ENCODE peak calls at places on chromosome 14, in five cellular contexts. E is mammary epithelial cell, A is psoas muscle, J is suprapubic skin, N is substantia nigra. R is an unnamed sample.

GRCh38 chr14:93997933-93998870 is 1.1 kb downstream of the CCDC197 start:
- DNase-seq in E (no peak), N (no peak), J (no peak), A (peak; percentile 83), R (no peak)

GRCh38 chr14:23447634-23448353 is 12.3 kb upstream of the MYH7 start:
- DNase-seq in N (no peak), J (no peak), E (no peak), A (no peak), R (no peak)

GRCh38 chr14:69713127-69713800 is 53.7 kb upstream of the SRSF5 start:
- DNase-seq in A (peak; percentile 48), E (peak; percentile 88), J (no peak), N (no peak), R (no peak)

GRCh38 chr14:58955294-58955821 is 233.1 kb upstream of the DAAM1 start:
- DNase-seq in J (no peak), N (no peak), E (no peak), A (no peak), R (no peak)

GRCh38 chr14:51604078-51604477 is 47.6 kb upstream of the FRMD6 start:
- DNase-seq in N (no peak), J (no peak), A (no peak), E (peak; percentile 77), R (no peak)

GRCh38 chr14:61911534-61911933 is 149.3 kb downstream of the SNAPC1 start:
- DNase-seq in A (no peak), J (no peak), E (no peak), N (no peak), R (peak; percentile 85)

GRCh38 chr14:85443001-85443400 is 86.9 kb upstream of the FLRT2 start:
- DNase-seq in E (no peak), N (no peak), J (no peak), A (no peak), R (no peak)

GRCh38 chr14:77660754-77661153 is 44.3 kb upstream of the SPTLC2 start:
- DNase-seq in N (no peak), A (no peak), J (no peak), E (no peak), R (peak; percentile 58)

GRCh38 chr14:96638041-96638855 is 136.1 kb downstream of the PAPOLA start:
- DNase-seq in E (no peak), N (no peak), J (no peak), A (no peak), R (no peak)

GRCh38 chr14:39469094-39469710 is 37.0 kb upstream of the FBXO33 start:
- DNase-seq in J (no peak), A (no peak), N (no peak), E (no peak), R (no peak)

GRCh38 chr14:105151131-105151837 is 17.3 kb downstream of the JAG2 start:
- DNase-seq in N (no peak), A (peak; percentile 46), J (no peak), E (no peak), R (no peak)

GRCh38 chr14:94009767-94010166 is 12.7 kb downstream of the CCDC197 start:
- DNase-seq in E (peak; percentile 77), N (no peak), J (no peak), A (peak; percentile 20), R (no peak)

GRCh38 chr14:87494010-87494409 is 499.0 kb downstream of the GALC start:
- DNase-seq in N (no peak), A (no peak), E (no peak), J (no peak), R (no peak)

GRCh38 chr14:104389326-104390220 is 190.0 kb upstream of the C14orf180 start:
- DNase-seq in J (peak; percentile 55), N (no peak), A (peak; percentile 42), E (no peak), R (no peak)

GRCh38 chr14:104331871-104332605 is 193.7 kb downstream of the KIF26A start:
- DNase-seq in N (no peak), J (no peak), E (no peak), A (peak; percentile 40), R (no peak)

GRCh38 chr14:69399750-69400149 is 1.3 kb downstream of the SLC39A9 start:
- DNase-seq in A (no peak), N (no peak), E (no peak), J (no peak), R (no peak)

GRCh38 chr14:69858801-69859200 is 20.4 kb upstream of the SMOC1 start:
- DNase-seq in A (no peak), N (no peak), E (no peak), J (no peak), R (no peak)

GRCh38 chr14:68471964-68472508 is 320.8 kb downstream of the ZFP36L1 start:
- DNase-seq in N (no peak), J (no peak), E (no peak), A (no peak), R (no peak)

GRCh38 chr14:54788701-54789100 is 113.9 kb downstream of the GCH1 start:
- DNase-seq in A (no peak), J (no peak), E (no peak), N (no peak), R (no peak)

GRCh38 chr14:32608880-32609279 is 279.8 kb downstream of the AKAP6 start:
- DNase-seq in A (no peak), J (no peak), N (no peak), E (peak; percentile 60), R (no peak)

GRCh38 chr14:63426838-63427237 is 108.1 kb upstream of the GPHB5 start:
- DNase-seq in J (no peak), E (no peak), A (no peak), N (no peak), R (no peak)

GRCh38 chr14:28121512-28122297 is 644.9 kb upstream of the FOXG1 start:
- DNase-seq in E (no peak), J (no peak), N (no peak), A (no peak), R (no peak)

GRCh38 chr14:69797573-69798338 is 715 bp upstream of the SLC10A1 start:
- DNase-seq in N (no peak), E (no peak), J (no peak), A (no peak), R (no peak)

GRCh38 chr14:24251880-24252288 is 9.5 kb upstream of the TINF2 start:
- DNase-seq in N (no peak), E (peak; percentile 54), J (no peak), A (no peak), R (no peak)

GRCh38 chr14:69247691-69248440 is 12.1 kb upstream of the GALNT16 start:
- DNase-seq in N (no peak), A (no peak), E (no peak), J (no peak), R (no peak)

GRCh38 chr14:42715316-42715715 is 1108.6 kb downstream of the LRFN5 start:
- DNase-seq in N (no peak), E (no peak), A (no peak), J (no peak), R (no peak)

GRCh38 chr14:53663709-53664108 is 292.9 kb downstream of the BMP4 start:
- DNase-seq in J (no peak), E (no peak), A (peak; percentile 47), N (no peak), R (no peak)

DNA sequence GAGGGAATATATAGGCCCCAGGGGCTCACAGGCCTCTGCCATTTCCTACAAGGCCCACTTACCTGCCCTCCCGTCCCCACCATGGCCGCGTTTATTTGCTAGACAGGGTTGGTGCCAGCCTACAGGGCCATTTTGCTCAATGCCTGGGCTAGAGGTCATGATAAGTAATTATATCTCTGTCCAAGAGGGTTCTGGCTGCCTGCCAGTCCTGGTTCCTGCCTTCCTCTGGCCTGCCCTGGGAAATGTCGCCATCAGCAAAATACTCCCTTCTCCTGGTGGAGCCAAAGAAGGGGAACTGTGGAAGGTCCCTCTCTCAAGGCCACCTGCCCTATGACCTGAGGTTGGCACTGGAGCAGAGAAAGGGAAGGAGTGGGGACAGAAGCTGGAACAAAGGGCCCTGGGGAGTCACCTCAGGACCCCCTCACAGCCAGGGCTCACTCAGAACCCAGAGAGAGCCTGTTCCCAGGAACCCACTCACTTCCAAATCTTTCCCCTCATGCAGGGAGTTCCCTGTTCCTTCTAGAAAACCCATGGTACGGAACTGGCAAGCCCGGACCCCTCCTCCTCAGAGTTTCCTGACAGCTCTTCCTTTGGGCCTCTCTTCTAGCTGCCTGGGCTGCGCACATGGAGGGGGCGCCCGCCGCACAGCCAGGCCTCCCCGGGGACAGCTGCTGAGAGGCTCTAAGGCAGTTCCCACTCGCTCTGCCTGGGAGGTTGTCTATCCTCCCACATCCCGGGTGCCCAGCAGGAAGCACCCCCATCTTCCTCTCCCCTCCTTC is 280.5 kb downstream of the DPF3 start:
- DNase-seq in J (peak; percentile 77), A (peak; percentile 87), N (no peak), E (no peak), R (no peak)
- H3K27ac ChIP-seq in J (no peak overlapping the region), A (peak overlapping the region; percentile 88), N (no peak overlapping the region), E (no peak overlapping the region), R (no peak overlapping the region)

GRCh38 chr14:99564256-99564902 is 39.6 kb downstream of the CCDC85C start:
- DNase-seq in E (no peak), N (peak; percentile 40), J (no peak), A (no peak), R (no peak)

GRCh38 chr14:99564903-99565259 is 39.1 kb downstream of the CCDC85C start:
- DNase-seq in E (no peak), N (no peak), A (no peak), J (no peak), R (no peak)

GRCh38 chr14:99563749-99564129 is 40.3 kb downstream of the CCDC85C start:
- DNase-seq in E (no peak), A (no peak), J (no peak), N (no peak), R (no peak)

GRCh38 chr14:99561827-99562226 is 42.2 kb downstream of the CCDC85C start:
- DNase-seq in A (no peak), E (no peak), J (no peak), N (no peak), R (no peak)

GRCh38 chr14:99562848-99563748 is 40.9 kb downstream of the CCDC85C start:
- DNase-seq in A (peak; percentile 81), E (peak; percentile 47), J (no peak), N (peak; percentile 73), R (no peak)
- H3K27ac ChIP-seq in A (no peak overlapping the region), E (no peak overlapping the region), J (peak overlapping the region; percentile 77), N (no peak overlapping the region), R (no peak overlapping the region)

DNA sequence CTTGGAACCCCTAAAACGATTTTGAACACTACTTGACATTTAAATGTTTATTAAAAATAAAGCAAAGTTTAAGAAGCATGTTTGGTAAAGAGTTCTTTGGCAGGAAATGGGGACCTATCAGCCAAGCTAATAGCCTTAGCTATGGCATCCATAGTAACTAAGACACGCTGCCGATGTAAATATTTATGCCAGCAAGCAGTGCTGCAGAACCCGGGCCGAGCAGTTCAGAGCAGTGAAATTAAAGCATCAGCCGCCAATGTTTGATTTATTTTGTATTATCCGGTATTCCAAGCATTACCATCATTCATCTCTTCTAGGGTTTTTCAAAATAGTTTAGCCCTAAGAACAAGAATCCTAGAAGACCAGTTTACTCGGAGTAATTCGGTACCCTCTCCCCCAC is 61.6 kb downstream of the PPP2R5C start:
- DNase-seq in A (no peak), J (no peak), N (no peak), E (no peak), R (no peak)
- H3K27ac ChIP-seq in A (peak overlapping the region; percentile 81), J (peak overlapping the region; percentile 88), N (no peak overlapping the region), E (no peak overlapping the region), R (peak overlapping the region; percentile 39)

GRCh38 chr14:95232894-95233584 is 75.7 kb upstream of the DICER1 start:
- DNase-seq in J (no peak), E (no peak), N (no peak), A (no peak), R (no peak)

GRCh38 chr14:95235351-95235750 is 78.0 kb upstream of the DICER1 start:
- DNase-seq in A (no peak), N (no peak), J (no peak), E (no peak), R (no peak)

GRCh38 chr14:95233702-95234241 is 76.4 kb upstream of the DICER1 start:
- DNase-seq in E (no peak), A (peak; percentile 82), J (no peak), N (peak; percentile 30), R (no peak)

GRCh38 chr14:95235767-95236166 is 78.4 kb upstream of the DICER1 start:
- DNase-seq in A (no peak), N (no peak), J (no peak), E (no peak), R (no peak)

GRCh38 chr14:95234426-95234825 is 77.1 kb upstream of the DICER1 start:
- DNase-seq in N (no peak), J (no peak), E (no peak), A (no peak), R (no peak)
- H3K27ac ChIP-seq in N (peak overlapping the region; percentile 44), J (no peak overlapping the region), E (no peak overlapping the region), A (peak overlapping the region; percentile 6), R (peak overlapping the region; percentile 40)

R was measured in caudate nucleus.